ENCODE peak calls at places on chromosome 13, in seven cellular contexts. O, X, W, M, R, I and V are unnamed samples.

GRCh38 chr13:30908416-30908980 is 2.4 kb downstream of the MEDAG start:
- DNase-seq in X (no peak), I (no peak), W (no peak), R (no peak), O (peak), M (no peak), V (no peak)

GRCh38 chr13:39201075-39201630 is 162.9 kb downstream of the NHLRC3 start:
- DNase-seq in O (no peak), X (no peak), W (no peak), I (peak), M (no peak), R (no peak), V (peak)

GRCh38 chr13:65784088-65784816 is 1445.9 kb downstream of the PCDH9 start:
- DNase-seq in X (no peak), R (no peak), I (no peak), W (no peak), O (no peak), M (no peak), V (no peak)

GRCh38 chr13:23618341-23618740 is 48.1 kb downstream of the TNFRSF19 start:
- DNase-seq in M (no peak), W (no peak), X (peak), O (peak), R (no peak), I (peak), V (peak)

GRCh38 chr13:73250061-73250460 is 191.3 kb downstream of the KLF5 start:
- DNase-seq in R (no peak), W (no peak), M (no peak), X (peak), I (no peak), O (no peak), V (no peak)

GRCh38 chr13:34863360-34864135 is 78.5 kb upstream of the NBEA start:
- DNase-seq in I (peak), X (peak), W (no peak), R (no peak), O (peak), M (no peak), V (peak)

GRCh38 chr13:82878536-82878935 is 1003.7 kb downstream of the SLITRK1 start:
- DNase-seq in W (no peak), R (no peak), M (no peak), I (peak), X (no peak), O (no peak), V (no peak)

GRCh38 chr13:30877335-30877734 is 28.7 kb upstream of the MEDAG start:
- DNase-seq in W (no peak), I (peak), R (no peak), X (no peak), O (peak), M (no peak), V (no peak)

GRCh38 chr13:24112791-24113190 is 47.7 kb upstream of the SPATA13 start:
- DNase-seq in R (no peak), I (peak), X (no peak), O (peak), M (no peak), W (no peak), V (no peak)

GRCh38 chr13:23822252-23822824 is 66.9 kb downstream of the MIPEP start:
- DNase-seq in X (peak), M (no peak), R (no peak), I (no peak), W (no peak), O (no peak), V (no peak)

GRCh38 chr13:45621950-45622349 is 6.4 kb upstream of the ERICH6B start:
- DNase-seq in W (no peak), I (no peak), R (peak), M (peak), X (no peak), O (no peak), V (peak)

GRCh38 chr13:24348797-24349515 is 39.6 kb downstream of the C1QTNF9 start:
- DNase-seq in O (no peak), I (no peak), X (no peak), R (no peak), W (no peak), M (no peak), V (no peak)

GRCh38 chr13:39144941-39145533 is 106.8 kb downstream of the NHLRC3 start:
- DNase-seq in X (peak), M (peak), R (peak), O (peak), I (peak), W (peak), V (peak)

GRCh38 chr13:113863511-113864302 is at the start of gene GAS6:
- DNase-seq in R (peak), M (no peak), X (no peak), O (no peak), W (peak), I (peak), V (peak)

GRCh38 chr13:57666554-57666953 is 35.0 kb downstream of the PCDH17 start:
- DNase-seq in I (no peak), R (no peak), W (no peak), M (no peak), X (no peak), O (no peak), V (peak)

GRCh38 chr13:20704459-20705069 is 1.1 kb downstream of the IL17D start:
- DNase-seq in W (no peak), M (no peak), X (no peak), R (no peak), I (no peak), O (no peak), V (no peak)

GRCh38 chr13:32734511-32734910 is 148.3 kb downstream of the PDS5B start:
- DNase-seq in X (no peak), I (no peak), M (no peak), R (no peak), W (no peak), O (peak), V (no peak)

GRCh38 chr13:108182652-108183051 is 32.7 kb downstream of the LIG4 start:
- DNase-seq in O (no peak), W (no peak), I (no peak), X (no peak), M (no peak), R (no peak), V (no peak)

GRCh38 chr13:114261328-114261965 is 20.0 kb upstream of the UPF3A start:
- DNase-seq in I (no peak), X (no peak), O (no peak), W (no peak), R (no peak), M (no peak), V (peak)

GRCh38 chr13:91302070-91302469 is 45.4 kb upstream of the MIR17HG start:
- DNase-seq in W (no peak), I (no peak), O (no peak), R (no peak), X (no peak), M (no peak), V (no peak)

GRCh38 chr13:49023441-49023840 is 47.7 kb downstream of the FNDC3A start:
- DNase-seq in X (no peak), R (no peak), I (peak), O (peak), W (no peak), M (no peak), V (no peak)

GRCh38 chr13:67223742-67224141 is 6.4 kb downstream of the PCDH9 start:
- DNase-seq in X (no peak), I (no peak), O (peak), W (no peak), M (no peak), R (no peak), V (no peak)

GRCh38 chr13:75458696-75459422 is 23.1 kb downstream of the TBC1D4 start:
- DNase-seq in X (no peak), O (no peak), R (peak), W (no peak), M (no peak), I (no peak), V (peak)

GRCh38 chr13:21529102-21529893 is 70.2 kb upstream of the ZDHHC20 start:
- DNase-seq in R (no peak), W (no peak), O (no peak), X (no peak), I (no peak), M (no peak), V (no peak)

GRCh38 chr13:27101289-27101688 is 70.3 kb downstream of the USP12 start:
- DNase-seq in R (no peak), X (no peak), M (no peak), I (no peak), O (no peak), W (no peak), V (no peak)

GRCh38 chr13:79775830-79776229 is 294.9 kb downstream of the NDFIP2 start:
- DNase-seq in X (peak), R (no peak), O (peak), I (peak), M (no peak), W (peak), V (peak)

GRCh38 chr13:77521194-77521593 is 14.3 kb upstream of the SCEL start:
- DNase-seq in W (no peak), R (no peak), X (no peak), I (no peak), O (no peak), M (no peak), V (peak)

GRCh38 chr13:32316030-32316344 is 679 bp downstream of the BRCA2 start:
- DNase-seq in R (no peak), W (no peak), X (no peak), O (no peak), I (no peak), M (no peak), V (no peak)

GRCh38 chr13:89749888-89750287 is 1597.6 kb upstream of the MIR17HG start:
- DNase-seq in X (no peak), W (no peak), O (no peak), I (peak), R (no peak), M (no peak), V (no peak)

GRCh38 chr13:51097353-51098043 is 13.6 kb downstream of the C13orf42 start:
- DNase-seq in M (no peak), I (no peak), X (no peak), O (no peak), R (no peak), W (no peak), V (peak)

GRCh38 chr13:32008518-32009175 is 22.9 kb upstream of the FRY start:
- DNase-seq in R (no peak), X (no peak), W (no peak), O (no peak), M (no peak), I (no peak), V (no peak)

GRCh38 chr13:31638577-31638976 is 100.7 kb upstream of the RXFP2 start:
- DNase-seq in W (no peak), R (no peak), X (no peak), I (peak), M (no peak), O (peak), V (no peak)

DNA sequence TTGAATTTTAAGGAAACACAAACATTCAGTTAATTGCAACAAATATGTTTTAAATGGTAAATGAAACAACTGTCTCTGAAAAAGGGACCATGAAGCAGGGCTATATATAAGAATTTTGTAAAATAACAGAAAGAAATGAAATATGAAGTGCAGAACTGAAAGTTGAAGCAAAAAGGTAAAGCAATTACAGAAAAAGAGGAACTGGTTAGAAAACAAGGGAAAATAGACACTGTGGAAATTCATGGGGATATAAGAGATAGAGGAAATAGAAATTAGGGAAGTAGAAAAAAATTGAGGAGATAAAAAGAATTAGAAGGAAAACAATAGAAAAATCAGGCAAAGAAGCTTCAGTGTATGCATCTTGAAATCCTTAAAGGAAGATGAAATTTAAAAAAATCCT is 40.0 kb upstream of the TDRD3 start:
- DNase-seq in R (no peak), M (no peak), X (no peak), O (no peak), W (no peak), I (no peak), V (no peak)
- H2AK5ac ChIP-seq in R (no peak), M (no peak), X (no peak), O (no peak), W (no peak), I (no peak), V (no peak)

GRCh38 chr13:68609671-68610070 is 1379.5 kb upstream of the PCDH9 start:
- DNase-seq in R (no peak), I (no peak), M (no peak), O (no peak), X (no peak), W (no peak), V (no peak)
- H3K4ac ChIP-seq in R (no peak), I (no peak), M (no peak), O (no peak), X (no peak), W (no peak), V (no peak)

DNA sequence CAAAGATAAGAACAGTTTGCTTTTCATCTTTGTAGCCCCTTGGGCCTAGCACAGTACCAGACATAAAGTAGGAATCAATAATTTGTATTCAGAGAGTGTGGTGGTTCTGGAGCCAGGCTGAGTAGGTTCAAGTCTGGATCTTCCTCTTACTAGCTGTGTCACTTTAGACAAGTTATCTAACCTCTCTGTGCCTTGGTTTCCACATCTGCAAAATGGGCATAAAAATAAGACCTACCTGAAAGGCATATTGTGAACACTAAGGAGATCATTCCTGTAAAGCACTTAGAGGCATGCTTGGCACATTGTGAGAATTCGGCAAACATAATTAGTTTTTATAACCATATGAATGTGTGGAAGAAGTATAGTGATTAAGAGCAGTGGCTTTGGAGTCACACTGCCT is 95.8 kb downstream of the MBNL2 start:
- DNase-seq in O (no peak), I (no peak), M (no peak), X (no peak), R (no peak), W (no peak), V (no peak)
- H2BK120ac ChIP-seq in O (peak), I (no peak), M (no peak), X (no peak), R (no peak), W (no peak), V (no peak)

GRCh38 chr13:40366119-40366518 is 300.3 kb downstream of the FOXO1 start:
- DNase-seq in R (no peak), O (no peak), M (no peak), W (no peak), X (no peak), I (no peak), V (no peak)
- H2AK5ac ChIP-seq in R (no peak), O (no peak), M (no peak), W (no peak), X (no peak), I (no peak), V (no peak)

GRCh38 chr13:95552208-95552538 is 347 bp upstream of the CLDN10 start:
- DNase-seq in M (no peak), W (no peak), I (no peak), X (no peak), R (no peak), O (no peak), V (no peak)
- H3K4ac ChIP-seq in M (no peak), W (no peak), I (no peak), X (no peak), R (no peak), O (no peak), V (peak)